ENCODE peak calls at places on chromosomes 3 and 15, in four cellular contexts. U, K, D and X are unnamed samples.

GRCh38 chr15:48861813-48862431 is 16.0 kb upstream of the EID1 start:
- DNase-seq in U (peak; percentile 48), D (peak; percentile 66), K (no peak), X (no peak)

GRCh38 chr3:107942244-107942643 is 148.6 kb downstream of the CD47 start:
- DNase-seq in K (no peak), D (no peak), U (no peak), X (no peak)

GRCh38 chr3:3998140-3998977 is 199.1 kb downstream of the LRRN1 start:
- DNase-seq in K (no peak), D (peak; percentile 69), U (no peak), X (no peak)

GRCh38 chr15:98730860-98731711 is 82.7 kb downstream of the IGF1R start:
- DNase-seq in D (peak; percentile 88), K (no peak), U (no peak), X (no peak)

GRCh38 chr3:32832193-32832592 is 14.4 kb downstream of the TRIM71 start:
- DNase-seq in D (no peak), K (no peak), U (no peak), X (no peak)

GRCh38 chr3:14680716-14681115 is 5.8 kb downstream of the C3orf20 start:
- DNase-seq in D (no peak), U (no peak), K (no peak), X (no peak)

GRCh38 chr3:134059680-134060560 is 30.2 kb upstream of the SLCO2A1 start:
- DNase-seq in K (peak; percentile 72), D (peak; percentile 9), U (no peak), X (no peak)

GRCh38 chr15:86608461-86608860 is 528.8 kb downstream of the AGBL1 start:
- DNase-seq in U (peak; percentile 78), K (no peak), D (peak; percentile 33), X (no peak)

GRCh38 chr3:84980011-84980410 is 21.2 kb downstream of the CADM2 start:
- DNase-seq in U (no peak), D (no peak), K (no peak), X (no peak)

GRCh38 chr3:65545429-65545828 is 493.3 kb downstream of the MAGI1 start:
- DNase-seq in K (no peak), U (no peak), D (peak; percentile 31), X (no peak)

GRCh38 chr3:184171562-184171961 is 3.1 kb upstream of the AP2M1 start:
- DNase-seq in K (no peak), U (no peak), D (peak; percentile 75), X (no peak)

GRCh38 chr3:161559177-161559998 is 62.8 kb downstream of the OTOL1 start:
- DNase-seq in U (peak; percentile 50), D (peak; percentile 59), K (no peak), X (no peak)

GRCh38 chr15:29045717-29046116 is 159.9 kb downstream of the APBA2 start:
- DNase-seq in U (no peak), D (peak; percentile 43), K (peak; percentile 43), X (no peak)

GRCh38 chr15:40358492-40359353 is 704 bp downstream of the DISP2 start:
- DNase-seq in K (no peak), D (peak; percentile 21), U (no peak), X (no peak)

GRCh38 chr3:53195602-53196574 is 34.9 kb downstream of the PRKCD start:
- DNase-seq in D (peak; percentile 50), K (no peak), U (no peak), X (no peak)

GRCh38 chr15:67097893-67098740 is 32.7 kb downstream of the SMAD3 start:
- DNase-seq in U (no peak), D (no peak), K (no peak), X (no peak)

GRCh38 chr15:22904736-22905135 is 66.3 kb downstream of the NIPA2 start:
- DNase-seq in K (no peak), U (peak; percentile 41), D (no peak), X (no peak)

GRCh38 chr3:23294770-23295387 is 91.8 kb downstream of the UBE2E2 start:
- DNase-seq in U (no peak), K (no peak), D (no peak), X (no peak)

GRCh38 chr3:156148946-156149348 is 28.6 kb downstream of the KCNAB1 start:
- DNase-seq in K (no peak), U (no peak), D (no peak), X (no peak)

GRCh38 chr15:66721501-66721937 is 19.5 kb downstream of the SMAD6 start:
- DNase-seq in D (peak; percentile 42), U (no peak), K (no peak), X (no peak)

GRCh38 chr3:128547368-128547987 is 54.5 kb upstream of the GATA2 start:
- DNase-seq in U (no peak), K (peak; percentile 57), D (peak; percentile 84), X (no peak)

GRCh38 chr3:172259191-172259590 is 189.1 kb downstream of the GHSR start:
- DNase-seq in U (no peak), D (no peak), K (no peak), X (no peak)

GRCh38 chr3:62604746-62605351 is 231.5 kb upstream of the FEZF2 start:
- DNase-seq in D (no peak), U (no peak), K (no peak), X (no peak)

GRCh38 chr3:65666426-65667091 is 372.2 kb downstream of the MAGI1 start:
- DNase-seq in U (no peak), D (peak; percentile 67), K (no peak), X (no peak)

GRCh38 chr3:42572278-42572677 is 9.5 kb downstream of the SEC22C start:
- DNase-seq in D (peak; percentile 51), U (no peak), K (no peak), X (no peak)